ENCODE peak calls at places on chromosomes 16 and 17, in seven cellular contexts. R is brain microvascular endothelial cell; T is body of pancreas; F is T47D; K is cardiac muscle cell; M is anterior cingulate cortex; Z is stimulated activated CD4-positive, alpha-beta T cell treated with anti-CD3 and anti-CD28 coated beads, Interleukin-4, amount 100 ng/mL, for 24 hours. O is an unnamed sample.

GRCh38 chr17:36188891-36189306 is 7.7 kb downstream of the CCL3L1 start:
- DNase-seq in R (no peak), T (peak; percentile 24), F (no peak), K (peak; percentile 25), M (peak; percentile 49), Z (peak; percentile 37), O (no peak)

GRCh38 chr17:66949501-66949900 is 15.0 kb upstream of the CACNG4 start:
- DNase-seq in R (no peak), T (no peak), F (no peak), K (no peak), M (no peak), Z (no peak), O (no peak)

GRCh38 chr17:81429813-81430510 is 34.7 kb downstream of the BAHCC1 start:
- DNase-seq in R (no peak), T (peak; percentile 51), F (no peak), K (peak; percentile 70), M (peak; percentile 48), Z (no peak), O (no peak)

GRCh38 chr17:80201446-80201845 is 18.7 kb downstream of the SGSH start:
- DNase-seq in R (no peak), T (no peak), F (no peak), K (no peak), M (no peak), Z (no peak), O (no peak)

GRCh38 chr17:62780273-62780672 is 27.8 kb downstream of the MARCHF10 start:
- DNase-seq in R (no peak), T (peak; percentile 89), F (no peak), K (no peak), M (no peak), Z (no peak), O (no peak)

GRCh38 chr16:392450-393027 is 4.5 kb upstream of the NME4 start:
- DNase-seq in R (no peak), T (no peak), F (no peak), K (no peak), M (no peak), Z (no peak), O (no peak)

GRCh38 chr17:81341347-81342061 is 46.4 kb upstream of the SLC38A10 start:
- DNase-seq in R (no peak), T (no peak), F (no peak), K (peak; percentile 50), M (peak; percentile 9), Z (no peak), O (no peak)

GRCh38 chr17:8192070-8192815 is 2.3 kb upstream of the BORCS6 start:
- DNase-seq in R (peak; percentile 93), T (peak; percentile 85), F (peak; percentile 55), K (peak; percentile 93), M (peak; percentile 94), Z (peak; percentile 66), O (peak; percentile 90)

GRCh38 chr16:24729243-24729966 is at the start of gene TNRC6A:
- DNase-seq in R (peak; percentile 80), T (peak; percentile 91), F (peak; percentile 83), K (peak; percentile 94), M (peak; percentile 87), Z (peak; percentile 85), O (peak; percentile 88)

GRCh38 chr16:66293932-66294331 is 72.6 kb upstream of the CDH5 start:
- DNase-seq in R (no peak), T (no peak), F (no peak), K (no peak), M (no peak), Z (no peak), O (no peak)

GRCh38 chr16:77231047-77231446 is 31.8 kb downstream of the SYCE1L start:
- DNase-seq in R (no peak), T (no peak), F (no peak), K (no peak), M (no peak), Z (no peak), O (no peak)

GRCh38 chr17:43846963-43847369 is at the start of gene CD300LG:
- DNase-seq in R (no peak), T (no peak), F (no peak), K (no peak), M (no peak), Z (no peak), O (no peak)

GRCh38 chr16:64365448-64365858 is 756.4 kb downstream of the CDH11 start:
- DNase-seq in R (no peak), T (no peak), F (no peak), K (no peak), M (no peak), Z (no peak), O (no peak)

GRCh38 chr17:47733047-47733413 is at the start of gene TBX21:
- DNase-seq in R (no peak), T (peak; percentile 60), F (no peak), K (peak; percentile 27), M (no peak), Z (peak; percentile 91), O (peak; percentile 59)

GRCh38 chr17:3879181-3879580 is 13.7 kb downstream of the CAMKK1 start:
- DNase-seq in R (peak; percentile 35), T (peak; percentile 62), F (no peak), K (peak; percentile 53), M (peak; percentile 24), Z (no peak), O (peak; percentile 51)

GRCh38 chr17:752620-753219 is 656 bp upstream of the GEMIN4 start:
- DNase-seq in R (peak; percentile 18), T (peak; percentile 83), F (peak; percentile 61), K (peak; percentile 87), M (no peak), Z (peak; percentile 50), O (peak; percentile 70)

GRCh38 chr17:47728214-47728877 is 4.7 kb upstream of the TBX21 start:
- DNase-seq in R (no peak), T (no peak), F (no peak), K (no peak), M (no peak), Z (no peak), O (no peak)

GRCh38 chr17:77420476-77420803 is 279.7 kb downstream of the SEC14L1 start:
- DNase-seq in R (no peak), T (no peak), F (no peak), K (no peak), M (no peak), Z (no peak), O (no peak)

GRCh38 chr16:9050102-9050830 is 41.2 kb upstream of the HAPSTR1 start:
- DNase-seq in R (no peak), T (no peak), F (no peak), K (peak; percentile 36), M (no peak), Z (no peak), O (no peak)